ENCODE peak calls at places on chromosome 13, in ten cellular contexts. V, J, X, M, S, K, Q, R, B and G are unnamed samples.
A peak's percentile ranks its signal among the peaks of the same experiment; 100 is the strongest.

GRCh38 chr13:44159633-44160279 is 213.9 kb upstream of the SERP2 start:
- DNase-seq in Q (no peak), M (no peak), J (peak; percentile 36), B (no peak), S (no peak), V (peak; percentile 95), X (no peak), R (no peak), K (no peak), G (no peak)

GRCh38 chr13:113863511-113864302 is at the start of gene GAS6:
- DNase-seq in M (no peak), S (no peak), J (peak; percentile 54), R (no peak), V (peak; percentile 39), K (peak; percentile 80), X (no peak), B (peak; percentile 33), Q (no peak), G (no peak)

GRCh38 chr13:111363121-111363520 is 42.7 kb downstream of the TEX29 start:
- DNase-seq in B (no peak), M (no peak), J (no peak), S (no peak), Q (no peak), K (no peak), X (no peak), V (no peak), R (no peak), G (no peak)

GRCh38 chr13:106566682-106567420 is 1.1 kb downstream of the ARGLU1 start:
- DNase-seq in J (peak; percentile 71), R (peak; percentile 39), M (peak; percentile 19), V (peak; percentile 45), S (no peak), X (peak; percentile 13), Q (no peak), B (peak; percentile 34), K (peak; percentile 69), G (no peak)

GRCh38 chr13:51192348-51192747 is 29.9 kb upstream of the FAM124A start:
- DNase-seq in S (no peak), B (no peak), J (no peak), V (no peak), K (no peak), R (no peak), Q (no peak), M (no peak), X (no peak), G (no peak)

GRCh38 chr13:30312859-30313258 is 5.5 kb upstream of the KATNAL1 start:
- DNase-seq in V (no peak), R (no peak), K (no peak), M (no peak), J (peak; percentile 58), Q (no peak), B (no peak), S (no peak), X (no peak), G (no peak)

GRCh38 chr13:113457510-113457909 is 4.2 kb upstream of the ADPRHL1 start:
- DNase-seq in J (no peak), K (no peak), V (no peak), M (no peak), Q (no peak), X (no peak), B (no peak), R (no peak), S (no peak), G (no peak)

GRCh38 chr13:102878491-102878890 is 32.7 kb downstream of the ERCC5 start:
- DNase-seq in K (no peak), M (no peak), X (no peak), S (no peak), B (no peak), R (no peak), J (no peak), V (no peak), Q (no peak), G (no peak)

GRCh38 chr13:100541882-100542545 is 46.6 kb downstream of the GGACT start:
- DNase-seq in V (no peak), R (no peak), B (no peak), Q (no peak), X (no peak), J (no peak), M (no peak), K (no peak), S (no peak), G (no peak)